ENCODE peak calls at places on chromosomes 13 and 19, in six cellular contexts. L, Y, H, A, N and S are unnamed samples.

GRCh38 chr13:111153977-111154332 is 38.8 kb downstream of the ARHGEF7 start:
- DNase-seq in L (peak; percentile 60), Y (no peak), H (peak; percentile 34), A (no peak), N (no peak), S (no peak)

GRCh38 chr19:7658219-7658686 is 10.6 kb upstream of the RETN start:
- DNase-seq in L (no peak), Y (no peak), H (peak; percentile 78), A (no peak), N (no peak), S (peak; percentile 24)

GRCh38 chr19:58581227-58582141 is 8.3 kb upstream of the MZF1 start:
- DNase-seq in L (peak; percentile 88), Y (peak; percentile 80), H (peak; percentile 34), A (peak; percentile 86), N (peak; percentile 82), S (no peak)

GRCh38 chr19:48806518-48806817 is 4.4 kb downstream of the BCAT2 start:
- DNase-seq in L (no peak), Y (peak; percentile 54), H (no peak), A (peak; percentile 61), N (no peak), S (no peak)

GRCh38 chr19:21835429-21835809 is 563 bp downstream of the ZNF43 start:
- DNase-seq in L (no peak), Y (no peak), H (no peak), A (no peak), N (no peak), S (no peak)

GRCh38 chr19:55640577-55641375 is at the start of gene ZNF580:
- DNase-seq in L (peak; percentile 66), Y (peak; percentile 69), H (peak; percentile 75), A (no peak), N (peak; percentile 68), S (peak; percentile 80)

GRCh38 chr13:106573855-106574254 is 5.9 kb upstream of the ARGLU1 start:
- DNase-seq in L (peak; percentile 32), Y (peak; percentile 14), H (no peak), A (peak; percentile 43), N (no peak), S (no peak)

GRCh38 chr13:59250276-59250990 is 913.3 kb downstream of the DIAPH3 start:
- DNase-seq in L (no peak), Y (no peak), H (no peak), A (no peak), N (no peak), S (no peak)

GRCh38 chr19:46766569-46767317 is 20.5 kb upstream of the STRN4 start:
- DNase-seq in L (peak; percentile 61), Y (peak; percentile 61), H (peak; percentile 73), A (no peak), N (peak; percentile 53), S (peak; percentile 57)

GRCh38 chr13:75934889-75935288 is 298.8 kb downstream of the LMO7 start:
- DNase-seq in L (no peak), Y (no peak), H (no peak), A (no peak), N (no peak), S (no peak)

GRCh38 chr13:114281351-114282142 is at the start of gene UPF3A:
- DNase-seq in L (peak; percentile 92), Y (peak; percentile 93), H (peak; percentile 81), A (peak; percentile 92), N (peak; percentile 98), S (peak; percentile 93)

GRCh38 chr13:80012281-80012680 is 328.6 kb downstream of the SPRY2 start:
- DNase-seq in L (peak; percentile 17), Y (no peak), H (no peak), A (no peak), N (no peak), S (peak; percentile 17)

GRCh38 chr19:8831832-8832131 is 322 bp downstream of the ZNF558 start:
- DNase-seq in L (no peak), Y (no peak), H (no peak), A (no peak), N (no peak), S (no peak)

GRCh38 chr19:8835446-8835845 is 3.3 kb downstream of the MBD3L1 start:
- DNase-seq in L (no peak), Y (no peak), H (no peak), A (no peak), N (no peak), S (no peak)

GRCh38 chr19:8835877-8836276 is 3.7 kb downstream of the MBD3L1 start:
- DNase-seq in L (no peak), Y (no peak), H (no peak), A (no peak), N (no peak), S (no peak)

GRCh38 chr19:8831373-8831772 is 731 bp downstream of the ZNF558 start:
- DNase-seq in L (no peak), Y (no peak), H (no peak), A (no peak), N (peak; percentile 61), S (no peak)

DNA sequence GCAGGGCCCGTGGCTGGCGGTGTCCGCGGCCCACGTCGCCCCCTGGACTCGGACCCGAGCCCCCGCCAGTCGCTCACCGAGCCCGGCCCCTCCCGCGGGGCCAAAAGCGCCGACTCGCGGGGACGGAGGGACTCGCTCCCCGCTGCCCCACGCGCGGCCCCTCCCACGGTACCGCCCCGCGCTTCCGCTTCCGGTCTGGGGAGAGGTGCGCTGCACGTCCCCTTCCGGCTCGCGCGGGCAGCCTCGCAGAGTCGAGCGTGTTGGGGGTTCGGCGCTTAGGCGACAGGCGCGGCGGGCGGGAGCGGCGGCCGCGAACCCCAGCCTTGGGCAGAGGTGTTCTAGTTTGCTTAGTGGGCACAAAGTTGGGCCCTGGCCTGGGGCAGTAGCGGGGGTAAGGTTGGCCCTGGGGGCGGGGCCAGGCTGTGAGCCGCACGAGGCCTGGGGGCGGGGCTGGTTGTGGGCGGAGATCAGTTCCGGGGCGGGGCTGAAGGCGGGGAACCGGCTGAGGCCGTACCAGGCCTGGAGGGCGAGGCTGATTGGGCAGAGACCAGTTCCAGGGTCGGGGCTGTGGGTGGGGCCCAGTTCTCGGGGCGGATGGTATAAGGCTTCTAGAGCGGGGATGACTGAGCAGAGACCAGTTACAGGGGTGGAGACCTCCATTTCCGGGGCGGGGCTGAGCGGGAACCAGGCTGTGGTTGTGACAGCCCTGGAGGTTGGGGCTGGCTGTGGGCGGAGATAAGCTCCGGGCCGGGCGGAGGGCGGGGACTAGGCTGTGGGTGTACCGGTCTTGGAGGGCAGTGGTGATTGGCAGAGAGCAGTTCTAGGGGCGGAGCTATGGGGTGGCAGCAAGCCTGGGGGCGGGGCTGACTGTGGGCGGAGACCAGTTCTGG is at the start of the genes MBD3L1 and ZNF558:
- DNase-seq in L (peak; percentile 99), Y (peak; percentile 98), H (peak; percentile 91), A (peak; percentile 99), N (peak; percentile 99), S (peak; percentile 98)
- H3K27ac ChIP-seq in L (peak within 1 kb of the TSS; percentile 92), Y (peak within 1 kb of the TSS; percentile 94), H (peak within 1 kb of the TSS; percentile 58), A (peak within 1 kb of the TSS; percentile 92), N (peak within 1 kb of the TSS; percentile 88), S (peak within 1 kb of the TSS; percentile 92)

GRCh38 chr19:44024900-44025216 is 321 bp upstream of the ZNF222 start:
- DNase-seq in L (no peak), Y (no peak), H (no peak), A (no peak), N (no peak), S (no peak)

GRCh38 chr19:44021221-44021620 is 4.0 kb upstream of the ZNF222 start:
- DNase-seq in L (no peak), Y (no peak), H (no peak), A (no peak), N (no peak), S (no peak)

GRCh38 chr19:44019498-44019897 is 5.7 kb upstream of the ZNF222 start:
- DNase-seq in L (no peak), Y (no peak), H (no peak), A (no peak), N (no peak), S (no peak)

DNA sequence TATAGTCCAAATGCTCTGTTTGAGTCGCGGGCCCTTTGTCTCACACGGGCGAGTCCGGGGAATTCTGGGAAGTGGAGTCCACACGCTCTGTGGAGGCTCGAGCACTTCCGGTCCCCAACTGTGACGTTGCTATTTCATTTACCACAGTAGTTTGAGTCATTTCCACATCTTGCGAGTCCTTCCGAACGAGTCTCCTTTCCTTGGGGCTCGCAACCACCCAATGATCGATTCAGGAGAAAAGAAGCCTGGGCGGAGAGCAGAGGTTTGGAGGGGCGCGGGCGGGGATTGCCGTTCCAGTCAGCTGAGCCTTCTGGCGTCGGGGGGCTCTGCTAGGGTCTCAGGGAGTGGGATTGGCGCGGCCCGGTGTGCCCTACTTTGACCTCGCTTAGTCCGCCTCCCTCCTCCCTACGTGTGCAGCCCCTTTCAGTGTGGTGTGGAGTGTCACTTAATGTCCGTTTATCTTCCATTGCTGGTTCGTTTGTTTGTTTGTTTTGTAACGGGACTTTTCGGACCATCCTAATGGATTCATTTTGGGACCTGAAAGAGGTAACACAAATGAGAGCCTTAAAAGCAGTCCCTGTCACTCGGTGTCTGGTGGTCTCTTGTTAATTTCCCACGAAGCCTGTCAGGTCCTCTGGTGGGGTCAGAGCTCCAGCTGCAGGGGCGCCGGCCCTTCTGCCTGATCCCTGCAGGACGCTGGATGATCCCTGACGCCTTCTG is at the start of gene ZNF222:
- DNase-seq in L (peak; percentile 90), Y (peak; percentile 88), H (no peak), A (peak; percentile 83), N (peak; percentile 78), S (peak; percentile 86)
- H3K27ac ChIP-seq in L (peak within 1 kb of the TSS; percentile 65), Y (peak within 1 kb of the TSS; percentile 37), H (no peak within 1 kb of the TSS), A (peak within 1 kb of the TSS; percentile 56), N (peak within 1 kb of the TSS; percentile 53), S (peak within 1 kb of the TSS; percentile 65)

GRCh38 chr13:74406439-74406838 is 272.2 kb upstream of the KLF12 start:
- DNase-seq in L (no peak), Y (no peak), H (no peak), A (no peak), N (no peak), S (no peak)

GRCh38 chr13:74414458-74414857 is 280.3 kb upstream of the KLF12 start:
- DNase-seq in L (no peak), Y (no peak), H (no peak), A (no peak), N (no peak), S (no peak)

GRCh38 chr13:74413482-74413881 is 279.3 kb upstream of the KLF12 start:
- DNase-seq in L (no peak), Y (no peak), H (no peak), A (no peak), N (no peak), S (no peak)

GRCh38 chr13:74409551-74409950 is 275.3 kb upstream of the KLF12 start:
- DNase-seq in L (no peak), Y (no peak), H (no peak), A (no peak), N (no peak), S (no peak)
- H3K27ac ChIP-seq in L (no peak overlapping the region), Y (no peak overlapping the region), H (no peak overlapping the region), A (no peak overlapping the region), N (no peak overlapping the region), S (no peak overlapping the region)

DNA sequence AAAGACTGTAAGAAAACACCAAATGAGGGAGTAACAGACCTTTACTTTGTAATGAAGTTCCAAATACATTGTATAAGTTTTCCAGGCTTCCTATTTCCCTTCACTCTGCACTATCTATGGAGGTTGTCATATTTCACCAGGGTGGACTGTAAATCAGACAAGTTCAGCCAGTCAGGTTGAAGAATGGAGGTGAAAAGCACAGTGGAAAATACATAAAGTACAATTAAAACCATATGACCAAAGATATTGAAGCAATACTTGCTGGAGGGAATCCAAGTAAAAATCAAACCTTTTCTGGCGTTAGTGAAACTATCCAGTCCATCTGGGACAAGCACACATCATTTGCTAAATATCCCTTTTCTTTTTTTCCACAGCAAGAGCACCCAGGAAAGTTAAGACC is 3.2 kb downstream of the LHFPL6 start:
- DNase-seq in L (no peak), Y (no peak), H (no peak), A (no peak), N (no peak), S (no peak)
- H3K27ac ChIP-seq in L (no peak overlapping the region), Y (no peak overlapping the region), H (peak overlapping the region; percentile 72), A (peak overlapping the region; percentile 51), N (no peak overlapping the region), S (no peak overlapping the region)

GRCh38 chr19:14035706-14036105 is 4.1 kb downstream of the IL27RA start:
- DNase-seq in L (no peak), Y (no peak), H (no peak), A (no peak), N (no peak), S (no peak)
- H3K27ac ChIP-seq in L (no peak overlapping the region), Y (no peak overlapping the region), H (no peak overlapping the region), A (no peak overlapping the region), N (no peak overlapping the region), S (no peak overlapping the region)